ENCODE peak calls at places on chromosomes 16 and 17, in ten cellular contexts. D is myocyte; Q is H9; M is stimulated activated CD4-positive, alpha-beta T cell treated with anti-CD3 and anti-CD28 coated beads, Interleukin-4, amount 100 ng/mL, for 48 hours; P is fibroblast of gingiva; R is heart right ventricle; U is glomerular endothelial cell; B is ELR; K is cardiac fibroblast; A is skeletal muscle cell. H is an unnamed sample.

GRCh38 chr16:87178977-87179376 is 138.2 kb downstream of the C16orf95 start:
- DNase-seq in D (no peak), Q (peak), M (no peak), P (no peak), R (peak), U (peak), B (peak), K (peak), A (no peak), H (peak)

GRCh38 chr17:78535285-78536197 is 41.7 kb downstream of the DNAH17 start:
- DNase-seq in D (no peak), Q (no peak), M (no peak), P (no peak), R (no peak), U (no peak), B (peak), K (no peak), A (no peak), H (no peak)

GRCh38 chr17:42053701-42054100 is 3.3 kb upstream of the C17orf113 start:
- DNase-seq in D (no peak), Q (no peak), M (no peak), P (no peak), R (no peak), U (no peak), B (no peak), K (no peak), A (no peak), H (no peak)

GRCh38 chr17:76265624-76266243 is 586 bp downstream of the UBALD2 start:
- DNase-seq in D (peak), Q (no peak), M (no peak), P (peak), R (peak), U (no peak), B (peak), K (peak), A (no peak), H (peak)

GRCh38 chr17:48391460-48391859 is 38.6 kb downstream of the SKAP1 start:
- DNase-seq in D (no peak), Q (no peak), M (no peak), P (no peak), R (no peak), U (no peak), B (no peak), K (no peak), A (no peak), H (no peak)

GRCh38 chr17:64212122-64212521 is 50.9 kb downstream of the TEX2 start:
- DNase-seq in D (no peak), Q (no peak), M (no peak), P (peak), R (no peak), U (no peak), B (peak), K (peak), A (peak), H (no peak)

GRCh38 chr17:31390748-31391495 is 553 bp upstream of the RAB11FIP4 start:
- DNase-seq in D (no peak), Q (peak), M (no peak), P (no peak), R (no peak), U (no peak), B (no peak), K (no peak), A (no peak), H (no peak)

GRCh38 chr17:1231456-1231855 is 38.8 kb upstream of the BHLHA9 start:
- DNase-seq in D (no peak), Q (no peak), M (no peak), P (peak), R (peak), U (no peak), B (no peak), K (peak), A (no peak), H (peak)

GRCh38 chr16:88306860-88307545 is 75.8 kb upstream of the ZNF469 start:
- DNase-seq in D (peak), Q (no peak), M (no peak), P (peak), R (no peak), U (no peak), B (peak), K (peak), A (peak), H (peak)

H was measured in Right ventricle myocardium superior.